ENCODE peak calls at places on chromosomes 3 and 15, in four cellular contexts. U is HCT116, A is neural progenitor cell, P is hepatocyte. C is an unnamed sample.

GRCh38 chr3:193231201-193231600 is 9.8 kb upstream of the PLAAT1 start:
- DNase-seq in U (no peak), A (no peak), P (no peak), C (no peak)

GRCh38 chr15:65194826-65195541 is 9.8 kb upstream of the CLPX start:
- DNase-seq in U (no peak), A (peak; percentile 7), P (no peak), C (no peak)

GRCh38 chr3:196195664-196196255 is 15.4 kb downstream of the ZDHHC19 start:
- DNase-seq in U (no peak), A (no peak), P (no peak), C (no peak)

GRCh38 chr3:52323526-52324295 is 7.6 kb downstream of the DNAH1 start:
- DNase-seq in U (no peak), A (no peak), P (no peak), C (no peak)

GRCh38 chr3:43224405-43225073 is 61.8 kb upstream of the SNRK start:
- DNase-seq in U (no peak), A (no peak), P (no peak), C (no peak)

GRCh38 chr3:174356596-174356995 is 502.5 kb upstream of the NAALADL2 start:
- DNase-seq in U (no peak), A (no peak), P (no peak), C (no peak)

GRCh38 chr3:136114421-136114820 is 81.7 kb downstream of the MSL2 start:
- DNase-seq in U (no peak), A (no peak), P (no peak), C (no peak)

GRCh38 chr3:95731753-95732152 is 1082.6 kb upstream of the EPHA6 start:
- DNase-seq in U (no peak), A (no peak), P (no peak), C (no peak)

GRCh38 chr3:150733936-150734794 is 28.8 kb downstream of the SIAH2 start:
- DNase-seq in U (no peak), A (no peak), P (no peak), C (no peak)

GRCh38 chr3:64908292-64908691 is 220.5 kb upstream of the ADAMTS9 start:
- DNase-seq in U (no peak), A (no peak), P (peak; percentile 37), C (no peak)

GRCh38 chr3:11655188-11655928 is 11.6 kb upstream of the VGLL4 start:
- DNase-seq in U (peak; percentile 4), A (peak; percentile 61), P (no peak), C (peak; percentile 26)

GRCh38 chr15:85649372-85649771 is 145.4 kb downstream of the KLHL25 start:
- DNase-seq in U (no peak), A (no peak), P (peak; percentile 39), C (no peak)

GRCh38 chr3:32990116-32990515 is 38.7 kb downstream of the CCR4 start:
- DNase-seq in U (no peak), A (no peak), P (no peak), C (no peak)

GRCh38 chr15:101314301-101314700 is 19.3 kb upstream of the SNRPA1 start:
- DNase-seq in U (no peak), A (no peak), P (no peak), C (no peak)

GRCh38 chr3:52688266-52688665 is 2.4 kb downstream of the GNL3 start:
- DNase-seq in U (no peak), A (no peak), P (no peak), C (no peak)

GRCh38 chr15:49688135-49688790 is 67.4 kb downstream of the DTWD1 start:
- DNase-seq in U (no peak), A (no peak), P (no peak), C (no peak)

GRCh38 chr15:73394782-73395181 is 26.0 kb upstream of the HCN4 start:
- DNase-seq in U (no peak), A (no peak), P (no peak), C (no peak)

GRCh38 chr15:81955709-81956108 is 90.1 kb downstream of the MEX3B start:
- DNase-seq in U (no peak), A (no peak), P (no peak), C (no peak)

GRCh38 chr15:76293361-76293760 is 17.9 kb downstream of the ETFA start:
- DNase-seq in U (no peak), A (no peak), P (no peak), C (no peak)

GRCh38 chr3:17190353-17191078 is 305.8 kb downstream of the PLCL2 start:
- DNase-seq in U (no peak), A (no peak), P (no peak), C (peak; percentile 20)

GRCh38 chr3:99767341-99767740 is 50.3 kb upstream of the CMSS1 start:
- DNase-seq in U (no peak), A (no peak), P (no peak), C (no peak)

GRCh38 chr15:89754361-89755154 is 3.5 kb upstream of the MESP1 start:
- DNase-seq in U (no peak), A (no peak), P (no peak), C (no peak)

GRCh38 chr3:163490119-163490518 is 1588.2 kb downstream of the SI start:
- DNase-seq in U (peak; percentile 48), A (peak; percentile 82), P (peak; percentile 71), C (peak; percentile 21)

GRCh38 chr3:105836533-105836932 is 32.3 kb downstream of the CBLB start:
- DNase-seq in U (no peak), A (no peak), P (no peak), C (peak; percentile 71)

GRCh38 chr3:105832618-105833017 is 36.2 kb downstream of the CBLB start:
- DNase-seq in U (no peak), A (no peak), P (no peak), C (no peak)

GRCh38 chr3:105835606-105836005 is 33.2 kb downstream of the CBLB start:
- DNase-seq in U (no peak), A (no peak), P (no peak), C (no peak)

GRCh38 chr3:105837143-105837740 is 31.6 kb downstream of the CBLB start:
- DNase-seq in U (no peak), A (no peak), P (no peak), C (peak; percentile 68)

GRCh38 chr3:105834768-105835167 is 34.0 kb downstream of the CBLB start:
- DNase-seq in U (no peak), A (no peak), P (no peak), C (no peak)
- H3K4me1 ChIP-seq in U (peaks cover 3% of the 10 kb centered on the region), A (peaks cover 14% of the 10 kb centered on the region), P (peaks cover 7% of the 10 kb centered on the region), C (peaks cover 95% of the 10 kb centered on the region)

GRCh38 chr15:66586155-66586976 is 20.6 kb upstream of the LCTL start:
- DNase-seq in U (no peak), A (no peak), P (no peak), C (no peak)
- TF ChIP-seq EZH2phosphoT487 in U (no peak), A (no peak), P (no peak), C (no peak)

GRCh38 chr3:180911876-180912303 is 580 bp upstream of the FXR1 start:
- DNase-seq in U (no peak), A (no peak), P (no peak), C (peak; percentile 32)
- TF ChIP-seq CTCF in U (no peak), A (no peak), P (no peak), C (no peak)

GRCh38 chr15:67103021-67103420 is 37.6 kb downstream of the SMAD3 start:
- DNase-seq in U (no peak), A (no peak), P (no peak), C (no peak)
- H3K4me1 ChIP-seq in U (peaks cover 96% of the 10 kb centered on the region), A (peaks cover 28% of the 10 kb centered on the region), P (peaks cover 48% of the 10 kb centered on the region), C (peaks cover 99% of the 10 kb centered on the region)

GRCh38 chr3:188557230-188557629 is 403.3 kb downstream of the LPP start:
- DNase-seq in U (no peak), A (no peak), P (no peak), C (no peak)

GRCh38 chr3:188558343-188559068 is 404.5 kb downstream of the LPP start:
- DNase-seq in U (no peak), A (no peak), P (no peak), C (no peak)

GRCh38 chr3:188559069-188559410 is 405.1 kb downstream of the LPP start:
- DNase-seq in U (no peak), A (no peak), P (no peak), C (no peak)

GRCh38 chr3:188562163-188562562 is 408.2 kb downstream of the LPP start:
- DNase-seq in U (no peak), A (no peak), P (no peak), C (no peak)

GRCh38 chr3:188559856-188560255 is 405.9 kb downstream of the LPP start:
- DNase-seq in U (no peak), A (no peak), P (no peak), C (no peak)
- TF ChIP-seq EZH2phosphoT487 in U (no peak), A (no peak), P (no peak), C (no peak)

DNA sequence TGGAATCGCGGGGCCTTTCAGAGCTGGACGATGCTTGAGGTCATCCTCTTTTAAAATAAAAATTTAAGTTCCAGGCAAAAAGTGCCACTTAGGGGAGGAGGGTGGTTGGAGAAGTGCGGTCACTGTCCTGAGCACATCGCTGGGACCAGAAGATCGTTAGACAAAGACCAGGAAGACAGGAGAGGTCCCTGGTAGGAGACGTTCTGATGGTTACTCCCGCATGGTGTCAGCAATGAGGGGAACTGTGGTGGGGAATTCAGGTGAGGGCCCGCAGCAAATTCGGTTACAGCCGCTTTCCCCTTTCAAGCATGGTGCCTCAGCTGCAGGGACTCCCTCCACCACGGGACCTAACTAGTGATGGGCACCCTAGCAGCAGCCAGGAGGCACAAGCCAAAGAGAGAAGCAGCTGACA is 1.0 kb upstream of the ISY1 start:
- DNase-seq in U (no peak), A (peak; percentile 27), P (peak; percentile 39), C (peak; percentile 55)
- TF ChIP-seq CTCF in U (no peak), A (no peak), P (no peak), C (peak; percentile 65)

C was measured in OCI-LY7.